ENCODE peak calls at places on chromosomes 11 and 22, in five cellular contexts. One of them, this sample, is unnamed.

GRCh38 chr11:134275534-134276395 is at the start of gene GLB1L3:
- DNase-seq in EH: peak; percentile 26
- DNase-seq in stimulated activated CD4-positive, alpha-beta T cell treated with anti-CD3 and anti-CD28 coated beads, Interleukin-4, amount 100 ng/mL, for 48 hours: peak; percentile 76
- DNase-seq in AG08395: peak; percentile 47
- DNase-seq in activated CD4-positive, CD25-positive, alpha-beta regulatory T cell: peak; percentile 45
- DNase-seq in this sample: no peak

GRCh38 chr11:96390403-96390830 is 604 bp downstream of the JRKL start:
- DNase-seq in EH: peak; percentile 35
- DNase-seq in AG08395: peak; percentile 3
- DNase-seq in activated CD4-positive, CD25-positive, alpha-beta regulatory T cell: no peak
- DNase-seq in stimulated activated CD4-positive, alpha-beta T cell treated with anti-CD3 and anti-CD28 coated beads, Interleukin-4, amount 100 ng/mL, for 48 hours: no peak
- DNase-seq in this sample: no peak

GRCh38 chr22:36371920-36372319 is 15.8 kb downstream of the MYH9 start:
- DNase-seq in stimulated activated CD4-positive, alpha-beta T cell treated with anti-CD3 and anti-CD28 coated beads, Interleukin-4, amount 100 ng/mL, for 48 hours: no peak
- DNase-seq in EH: no peak
- DNase-seq in activated CD4-positive, CD25-positive, alpha-beta regulatory T cell: no peak
- DNase-seq in AG08395: no peak
- DNase-seq in this sample: no peak

GRCh38 chr22:35648066-35649025 is at the start of gene APOL6:
- DNase-seq in stimulated activated CD4-positive, alpha-beta T cell treated with anti-CD3 and anti-CD28 coated beads, Interleukin-4, amount 100 ng/mL, for 48 hours: peak; percentile 56
- DNase-seq in AG08395: peak; percentile 67
- DNase-seq in EH: peak; percentile 86
- DNase-seq in activated CD4-positive, CD25-positive, alpha-beta regulatory T cell: peak; percentile 37
- DNase-seq in this sample: peak; percentile 83

GRCh38 chr22:20128902-20129746 is 2.5 kb upstream of the ZDHHC8 start:
- DNase-seq in stimulated activated CD4-positive, alpha-beta T cell treated with anti-CD3 and anti-CD28 coated beads, Interleukin-4, amount 100 ng/mL, for 48 hours: peak; percentile 26
- DNase-seq in AG08395: peak; percentile 51
- DNase-seq in EH: peak; percentile 48
- DNase-seq in activated CD4-positive, CD25-positive, alpha-beta regulatory T cell: no peak
- DNase-seq in this sample: no peak

GRCh38 chr11:117669062-117669461 is 128.0 kb downstream of the DSCAML1 start:
- DNase-seq in EH: no peak
- DNase-seq in activated CD4-positive, CD25-positive, alpha-beta regulatory T cell: no peak
- DNase-seq in stimulated activated CD4-positive, alpha-beta T cell treated with anti-CD3 and anti-CD28 coated beads, Interleukin-4, amount 100 ng/mL, for 48 hours: no peak
- DNase-seq in AG08395: no peak
- DNase-seq in this sample: no peak

GRCh38 chr11:35623708-35624168 is 5.5 kb downstream of the FJX1 start:
- DNase-seq in EH: peak; percentile 86
- DNase-seq in activated CD4-positive, CD25-positive, alpha-beta regulatory T cell: no peak
- DNase-seq in stimulated activated CD4-positive, alpha-beta T cell treated with anti-CD3 and anti-CD28 coated beads, Interleukin-4, amount 100 ng/mL, for 48 hours: no peak
- DNase-seq in AG08395: no peak
- DNase-seq in this sample: no peak

GRCh38 chr22:22940961-22941605 is 53.5 kb downstream of the IGLL5 start:
- DNase-seq in AG08395: no peak
- DNase-seq in stimulated activated CD4-positive, alpha-beta T cell treated with anti-CD3 and anti-CD28 coated beads, Interleukin-4, amount 100 ng/mL, for 48 hours: no peak
- DNase-seq in activated CD4-positive, CD25-positive, alpha-beta regulatory T cell: no peak
- DNase-seq in EH: no peak
- DNase-seq in this sample: no peak

GRCh38 chr11:115154355-115154736 is 349.9 kb downstream of the CADM1 start:
- DNase-seq in EH: no peak
- DNase-seq in activated CD4-positive, CD25-positive, alpha-beta regulatory T cell: no peak
- DNase-seq in AG08395: no peak
- DNase-seq in stimulated activated CD4-positive, alpha-beta T cell treated with anti-CD3 and anti-CD28 coated beads, Interleukin-4, amount 100 ng/mL, for 48 hours: no peak
- DNase-seq in this sample: no peak

GRCh38 chr22:23223566-23224317 is 43.4 kb downstream of the BCR start:
- DNase-seq in stimulated activated CD4-positive, alpha-beta T cell treated with anti-CD3 and anti-CD28 coated beads, Interleukin-4, amount 100 ng/mL, for 48 hours: no peak
- DNase-seq in AG08395: no peak
- DNase-seq in activated CD4-positive, CD25-positive, alpha-beta regulatory T cell: no peak
- DNase-seq in EH: no peak
- DNase-seq in this sample: no peak

GRCh38 chr11:62245271-62245753 is 3.3 kb downstream of the SCGB1D2 start:
- DNase-seq in AG08395: peak; percentile 14
- DNase-seq in EH: peak; percentile 48
- DNase-seq in stimulated activated CD4-positive, alpha-beta T cell treated with anti-CD3 and anti-CD28 coated beads, Interleukin-4, amount 100 ng/mL, for 48 hours: no peak
- DNase-seq in activated CD4-positive, CD25-positive, alpha-beta regulatory T cell: no peak
- DNase-seq in this sample: no peak

GRCh38 chr11:23956586-23956985 is 540.3 kb upstream of the LUZP2 start:
- DNase-seq in activated CD4-positive, CD25-positive, alpha-beta regulatory T cell: no peak
- DNase-seq in EH: no peak
- DNase-seq in AG08395: no peak
- DNase-seq in stimulated activated CD4-positive, alpha-beta T cell treated with anti-CD3 and anti-CD28 coated beads, Interleukin-4, amount 100 ng/mL, for 48 hours: no peak
- DNase-seq in this sample: no peak

GRCh38 chr22:29647954-29648737 is 44.7 kb downstream of the NF2 start:
- DNase-seq in EH: no peak
- DNase-seq in activated CD4-positive, CD25-positive, alpha-beta regulatory T cell: no peak
- DNase-seq in stimulated activated CD4-positive, alpha-beta T cell treated with anti-CD3 and anti-CD28 coated beads, Interleukin-4, amount 100 ng/mL, for 48 hours: no peak
- DNase-seq in AG08395: no peak
- DNase-seq in this sample: no peak

GRCh38 chr22:35838849-35839646 is 121.4 kb downstream of the APOL5 start:
- DNase-seq in AG08395: peak; percentile 44
- DNase-seq in activated CD4-positive, CD25-positive, alpha-beta regulatory T cell: no peak
- DNase-seq in EH: peak; percentile 85
- DNase-seq in stimulated activated CD4-positive, alpha-beta T cell treated with anti-CD3 and anti-CD28 coated beads, Interleukin-4, amount 100 ng/mL, for 48 hours: no peak
- DNase-seq in this sample: peak; percentile 79

GRCh38 chr11:125448136-125448535 is 47.9 kb downstream of the FEZ1 start:
- DNase-seq in AG08395: peak; percentile 81
- DNase-seq in EH: peak; percentile 46
- DNase-seq in activated CD4-positive, CD25-positive, alpha-beta regulatory T cell: no peak
- DNase-seq in stimulated activated CD4-positive, alpha-beta T cell treated with anti-CD3 and anti-CD28 coated beads, Interleukin-4, amount 100 ng/mL, for 48 hours: no peak
- DNase-seq in this sample: no peak